ENCODE peak calls at places on chromosomes 5 and 9, in six cellular contexts. U is GM12864, Y is lung, O is MCF 10A, C is spleen, L is AG09319. F is an unnamed sample.

GRCh38 chr5:138504799-138505198 is 38.2 kb downstream of the ETF1 start:
- DNase-seq in U (no peak), Y (no peak), O (peak; percentile 99), C (no peak), L (no peak), F (peak; percentile 96)

GRCh38 chr5:5234912-5235311 is 94.8 kb downstream of the ADAMTS16 start:
- DNase-seq in U (no peak), Y (no peak), O (no peak), C (no peak), L (no peak), F (no peak)

GRCh38 chr9:97511762-97512429 is 10.4 kb downstream of the TMOD1 start:
- DNase-seq in U (no peak), Y (no peak), O (peak; percentile 56), C (no peak), L (no peak), F (no peak)

GRCh38 chr9:130530932-130531331 is 48.4 kb upstream of the FUBP3 start:
- DNase-seq in U (no peak), Y (no peak), O (peak; percentile 91), C (no peak), L (no peak), F (peak; percentile 58)

GRCh38 chr5:71892641-71893340 is 173.7 kb downstream of the CARTPT start:
- DNase-seq in U (no peak), Y (no peak), O (no peak), C (no peak), L (no peak), F (no peak)

GRCh38 chr9:104921067-104921741 is 6.8 kb downstream of the ABCA1 start:
- DNase-seq in U (no peak), Y (no peak), O (no peak), C (no peak), L (no peak), F (no peak)

GRCh38 chr5:143964919-143965318 is 153.0 kb downstream of the HMHB1 start:
- DNase-seq in U (no peak), Y (no peak), O (peak; percentile 53), C (no peak), L (no peak), F (no peak)

GRCh38 chr5:56208681-56209080 is 24.4 kb downstream of the ANKRD55 start:
- DNase-seq in U (no peak), Y (no peak), O (no peak), C (no peak), L (no peak), F (no peak)

GRCh38 chr5:126184474-126184873 is 238.7 kb upstream of the GRAMD2B start:
- DNase-seq in U (no peak), Y (no peak), O (no peak), C (no peak), L (no peak), F (no peak)

DNA sequence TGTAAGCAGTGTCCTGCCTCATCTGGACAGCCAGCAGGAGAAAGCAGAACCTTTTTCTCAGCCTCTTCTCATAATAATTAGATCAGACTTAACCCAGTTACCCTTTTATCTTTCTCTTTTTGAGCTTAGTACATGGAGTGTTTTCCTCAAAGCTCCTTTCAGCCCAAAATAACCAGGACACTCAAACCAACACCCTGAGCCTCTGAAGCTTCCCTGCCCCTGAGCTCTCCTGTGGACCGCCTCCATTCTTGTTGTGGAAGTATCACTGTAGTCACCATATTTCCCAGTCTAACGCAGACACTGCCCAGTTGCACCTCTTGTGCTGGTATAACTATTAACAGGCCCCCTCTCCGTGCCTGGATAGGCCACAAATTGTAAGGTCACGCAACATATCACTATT is 53.8 kb upstream of the ZNF622 start:
- DNase-seq in U (no peak), Y (no peak), O (no peak), C (no peak), L (no peak), F (no peak)
- TF ChIP-seq CTCF in U (no peak), Y (no peak), O (no peak), C (no peak), L (no peak), F (no peak)

GRCh38 chr9:116208417-116209232 is 55.0 kb downstream of the PAPPA start:
- DNase-seq in U (no peak), Y (no peak), O (peak; percentile 39), C (no peak), L (peak; percentile 57), F (no peak)
- TF ChIP-seq CTCF in U (no peak), Y (no peak), O (no peak), C (no peak), L (peak; percentile 39), F (no peak)

DNA sequence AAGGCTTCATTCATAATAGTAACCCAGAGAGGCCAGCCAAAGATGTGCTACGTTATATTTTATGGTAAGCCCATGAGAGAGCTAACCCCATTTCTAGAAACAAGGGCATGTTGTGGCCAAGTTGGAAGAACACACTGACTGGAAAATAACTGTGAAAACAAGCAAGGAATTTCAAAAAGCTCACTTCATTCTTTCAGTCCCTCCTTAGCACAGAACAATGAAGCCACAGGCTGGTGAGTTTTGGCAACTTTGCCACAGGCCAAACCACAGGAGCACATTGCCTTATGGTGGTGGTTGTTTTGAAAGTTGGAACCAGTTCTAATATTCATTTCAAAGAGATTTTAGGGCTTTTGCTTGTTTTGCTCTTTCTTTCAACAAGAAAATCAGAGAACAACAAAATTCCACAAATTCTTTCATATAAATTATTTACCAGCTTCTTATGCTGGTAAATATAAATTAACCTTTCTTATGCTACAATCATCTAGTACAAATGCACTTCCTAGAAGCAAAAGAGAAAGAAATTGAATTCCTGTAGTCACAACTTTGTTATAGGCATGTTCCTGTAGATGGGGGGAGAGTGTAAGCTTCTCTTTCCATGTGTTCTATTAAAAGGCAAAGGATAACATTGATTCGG is 225.4 kb upstream of the RFX3 start:
- DNase-seq in U (no peak), Y (no peak), O (peak; percentile 63), C (no peak), L (no peak), F (no peak)
- TF ChIP-seq CTCF in U (no peak), Y (no peak), O (no peak), C (no peak), L (peak; percentile 19), F (no peak)

GRCh38 chr5:41641621-41642020 is 131.2 kb upstream of the PLCXD3 start:
- DNase-seq in U (no peak), Y (no peak), O (peak; percentile 9), C (no peak), L (no peak), F (no peak)
- TF ChIP-seq CTCF in U (no peak), Y (no peak), O (no peak), C (no peak), L (peak; percentile 4), F (no peak)

GRCh38 chr9:96388144-96388543 is 4.6 kb upstream of the SLC35D2 start:
- DNase-seq in U (no peak), Y (no peak), O (no peak), C (no peak), L (no peak), F (no peak)
- TF ChIP-seq CTCF in U (no peak), Y (no peak), O (no peak), C (no peak), L (no peak), F (no peak)

DNA sequence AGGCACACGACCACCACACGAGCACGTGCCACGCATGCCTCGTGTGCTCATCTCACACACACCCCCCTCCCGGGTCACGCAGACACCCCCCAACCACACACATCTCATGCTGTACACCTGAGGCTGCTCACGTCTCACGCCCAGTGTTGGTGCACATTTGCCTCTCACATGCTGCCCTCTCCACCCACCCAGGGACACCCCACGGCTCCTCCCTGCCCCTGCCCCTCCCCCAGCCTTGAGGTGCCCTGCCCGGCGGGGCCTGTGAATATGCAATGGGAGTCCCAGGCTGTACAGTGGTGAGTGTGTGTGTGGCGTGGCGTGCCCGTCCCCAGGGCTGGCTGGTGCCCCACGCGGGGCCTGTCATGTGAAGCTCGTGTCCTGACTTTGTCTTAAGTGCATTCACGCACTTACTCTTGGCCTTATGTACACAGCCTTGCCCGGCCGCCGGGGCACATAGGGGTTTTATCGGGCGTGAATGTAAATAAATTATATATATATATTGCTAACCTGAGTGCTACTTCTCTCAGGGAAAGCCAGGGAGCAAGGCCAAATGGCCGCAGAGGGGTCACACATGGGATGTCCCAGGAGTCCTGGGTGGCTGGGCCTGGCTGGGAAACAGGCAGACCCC is 18.6 kb downstream of the HK3 start:
- DNase-seq in U (no peak), Y (no peak), O (no peak), C (no peak), L (no peak), F (no peak)
- TF ChIP-seq CTCF in U (no peak), Y (no peak), O (no peak), C (no peak), L (no peak), F (no peak)